ENCODE peak calls at places on chromosomes 2 and 18, in nine cellular contexts. G is right lobe of liver; M is fibroblast of the aortic adventitia; T is lower leg skin; N is bronchial epithelial cell; X is CD8-positive, alpha-beta T cell; D is sigmoid colon; L is left lung; K is heart right ventricle. J is an unnamed sample.

GRCh38 chr2:66781804-66782203 is 346.9 kb downstream of the MEIS1 start:
- DNase-seq in N (peak; percentile 65), M (no peak), G (no peak), K (no peak), T (no peak), X (no peak), D (no peak), L (no peak), J (peak; percentile 58)

GRCh38 chr2:71907503-71907902 is 240.2 kb downstream of the CYP26B1 start:
- DNase-seq in T (no peak), X (no peak), L (no peak), M (no peak), G (no peak), K (no peak), N (no peak), D (no peak), J (no peak)

GRCh38 chr2:240465765-240466578 is 30.5 kb downstream of the GPC1 start:
- DNase-seq in G (peak; percentile 46), N (no peak), M (no peak), T (peak; percentile 85), D (peak; percentile 48), K (peak; percentile 20), L (peak; percentile 24), X (peak; percentile 1), J (no peak)

GRCh38 chr2:231245253-231246094 is 47.0 kb downstream of the ARMC9 start:
- DNase-seq in D (no peak), G (no peak), X (no peak), L (peak; percentile 58), T (no peak), M (no peak), N (peak; percentile 59), K (no peak), J (peak; percentile 2)

GRCh38 chr2:72094701-72095100 is 53.0 kb downstream of the CYP26B1 start:
- DNase-seq in K (no peak), L (no peak), T (peak; percentile 77), N (no peak), D (no peak), X (no peak), M (no peak), G (no peak), J (no peak)

GRCh38 chr2:97812916-97813315 is 99.5 kb downstream of the ZAP70 start:
- DNase-seq in K (no peak), L (no peak), D (no peak), T (no peak), X (no peak), N (no peak), G (no peak), M (no peak), J (no peak)

GRCh38 chr18:22171839-22172582 is 2.6 kb downstream of the GATA6 start:
- DNase-seq in G (no peak), K (no peak), L (no peak), T (no peak), N (no peak), M (peak; percentile 62), X (no peak), D (no peak), J (no peak)

GRCh38 chr2:144469788-144470187 is 50.1 kb downstream of the ZEB2 start:
- DNase-seq in D (no peak), M (no peak), T (no peak), N (no peak), L (no peak), G (no peak), K (no peak), X (no peak), J (no peak)

GRCh38 chr2:126527836-126528490 is 128.0 kb upstream of the GYPC start:
- DNase-seq in M (peak; percentile 55), T (no peak), G (peak; percentile 55), N (no peak), D (peak; percentile 74), K (peak; percentile 70), X (peak; percentile 79), L (peak; percentile 46), J (no peak)

GRCh38 chr2:10414000-10414451 is 34.1 kb downstream of the ODC1 start:
- DNase-seq in L (peak; percentile 38), G (no peak), T (no peak), K (no peak), D (no peak), X (no peak), N (peak; percentile 78), M (peak; percentile 33), J (peak; percentile 72)

GRCh38 chr2:20620271-20620681 is 30.6 kb downstream of the HS1BP3 start:
- DNase-seq in N (no peak), G (no peak), D (peak; percentile 68), L (peak; percentile 25), T (peak; percentile 70), K (no peak), M (no peak), X (no peak), J (no peak)

DNA sequence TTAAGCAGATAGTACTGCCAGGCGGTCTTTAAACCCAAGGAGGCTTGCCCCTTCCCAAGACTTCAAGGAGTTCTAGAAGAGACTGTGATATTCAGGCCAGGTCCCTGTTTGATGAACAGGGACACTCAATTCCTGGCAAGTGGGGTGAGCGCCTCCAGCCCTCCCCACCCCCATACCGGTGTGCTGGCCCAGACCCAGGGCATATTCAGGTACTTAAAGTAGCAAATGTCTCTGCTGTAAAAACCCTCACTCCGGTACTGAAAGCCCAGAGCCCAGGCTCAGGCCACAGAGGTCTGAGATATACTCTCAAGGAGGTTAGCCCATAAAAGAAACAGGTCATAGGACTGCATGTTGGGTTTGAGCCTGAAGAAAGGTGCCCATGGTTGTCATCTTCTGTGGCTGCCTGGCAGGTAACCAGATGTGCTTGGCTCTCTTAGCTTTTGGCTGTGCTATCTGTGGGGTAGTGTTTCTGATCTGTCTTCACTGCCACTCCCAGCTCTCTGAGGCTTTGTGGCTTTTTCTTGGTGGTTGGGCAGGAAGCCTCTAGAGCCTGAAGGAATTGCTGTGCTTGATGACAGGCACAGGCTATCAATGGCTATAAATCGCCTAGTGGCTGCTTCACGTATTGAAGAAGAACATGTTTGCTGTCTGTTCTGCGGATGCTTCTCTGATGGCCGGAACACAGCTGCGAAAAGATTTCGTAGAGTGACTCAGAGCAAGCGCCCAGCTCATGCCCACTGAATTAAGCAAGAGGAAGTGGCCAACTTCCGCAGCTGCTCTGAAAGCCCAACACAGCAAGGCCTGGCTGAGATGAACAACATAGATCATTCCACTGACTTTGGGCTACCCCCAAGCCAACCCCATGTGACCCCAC is 63.3 kb upstream of the ALPP start:
- DNase-seq in D (peak; percentile 80), M (no peak), X (peak; percentile 68), K (peak; percentile 49), L (peak; percentile 82), N (peak; percentile 93), G (peak; percentile 67), T (peak; percentile 93), J (peak; percentile 94)
- TF ChIP-seq CTCF in D (no peak), M (no peak), X (peak; percentile 48), K (no peak), L (no peak), N (peak; percentile 47), G (no peak), T (no peak), J (peak; percentile 75)

GRCh38 chr18:31821452-31822171 is 60.9 kb upstream of the SLC25A52 start:
- DNase-seq in T (no peak), M (no peak), L (no peak), G (no peak), N (no peak), X (no peak), D (no peak), K (no peak), J (no peak)

GRCh38 chr18:31825772-31826171 is 65.1 kb upstream of the SLC25A52 start:
- DNase-seq in L (no peak), X (no peak), M (no peak), G (no peak), D (no peak), T (no peak), N (no peak), K (no peak), J (no peak)

GRCh38 chr18:31819106-31819924 is 58.6 kb upstream of the SLC25A52 start:
- DNase-seq in L (no peak), G (no peak), M (peak; percentile 69), N (peak; percentile 52), K (no peak), D (no peak), X (no peak), T (no peak), J (peak; percentile 48)

DNA sequence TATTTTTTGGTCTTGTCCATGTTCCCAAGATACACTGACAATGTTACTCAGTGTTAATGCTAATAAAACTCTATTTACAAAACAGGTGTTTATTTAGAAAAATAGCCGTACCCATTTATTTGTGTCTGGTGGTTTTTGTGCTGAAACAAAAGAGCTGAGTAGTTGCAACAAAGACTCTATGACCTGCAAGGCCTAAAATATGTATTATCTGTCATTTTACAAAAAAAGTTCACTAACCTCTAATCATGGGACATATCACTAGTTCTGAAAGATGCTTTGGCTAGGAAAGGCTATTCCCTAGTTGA is 59.2 kb upstream of the SLC25A52 start:
- DNase-seq in L (no peak), D (no peak), M (no peak), X (no peak), T (no peak), K (no peak), G (no peak), N (no peak), J (no peak)
- TF ChIP-seq CTCF in L (no peak), D (no peak), M (no peak), X (peak; percentile 28), T (no peak), K (no peak), G (no peak), N (no peak), J (no peak)

GRCh38 chr18:63843008-63843407 is 44.5 kb upstream of the SERPINB2 start:
- DNase-seq in L (no peak), T (no peak), M (no peak), D (no peak), K (no peak), N (no peak), G (no peak), X (no peak), J (no peak)

GRCh38 chr18:63848159-63848558 is 39.3 kb upstream of the SERPINB2 start:
- DNase-seq in K (no peak), G (no peak), L (no peak), M (peak; percentile 78), T (no peak), N (peak; percentile 78), D (no peak), X (no peak), J (peak; percentile 34)

GRCh38 chr18:63850010-63850409 is 37.5 kb upstream of the SERPINB2 start:
- DNase-seq in K (no peak), T (peak; percentile 58), N (peak; percentile 86), D (no peak), G (no peak), M (peak; percentile 30), L (no peak), X (no peak), J (peak; percentile 60)

DNA sequence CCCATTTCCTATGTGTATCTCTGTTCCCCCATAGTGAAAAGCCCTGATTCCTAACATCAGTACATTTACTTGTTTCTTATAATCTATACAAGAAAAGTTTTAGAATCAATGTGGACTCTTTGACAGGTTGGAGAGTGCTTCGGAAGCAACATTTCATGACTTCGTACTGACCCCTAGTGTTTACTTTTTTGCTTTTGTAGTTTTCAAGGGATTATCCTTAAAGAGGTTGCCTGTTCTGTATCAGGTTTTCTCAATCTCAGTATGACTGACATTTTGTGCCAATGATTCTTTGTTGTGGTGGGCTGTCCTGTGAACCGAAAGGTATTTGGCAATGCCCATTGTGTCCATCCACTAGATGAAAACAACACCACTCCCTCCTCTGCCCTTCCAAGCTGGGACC is 43.3 kb upstream of the SERPINB2 start:
- DNase-seq in D (no peak), G (no peak), M (peak; percentile 71), T (no peak), N (peak; percentile 68), X (no peak), K (no peak), L (no peak), J (peak; percentile 14)
- TF ChIP-seq CTCF in D (peak; percentile 44), G (peak; percentile 49), M (peak; percentile 41), T (no peak), N (peak; percentile 40), X (no peak), K (peak; percentile 20), L (peak; percentile 21), J (peak; percentile 88)

GRCh38 chr2:65353046-65353445 is 79.4 kb downstream of the SPRED2 start:
- DNase-seq in D (no peak), K (no peak), T (no peak), L (no peak), X (no peak), M (no peak), G (no peak), N (no peak), J (no peak)
- TF ChIP-seq CTCF in D (no peak), K (no peak), T (no peak), L (no peak), X (no peak), M (no peak), G (no peak), N (no peak), J (peak; percentile 16)